ENCODE peak calls at places on chromosomes 6 and 20, in eight cellular contexts. One of them, this sample, is unnamed.
A peak's percentile ranks its signal among the peaks of the same experiment; 100 is the strongest.

GRCh38 chr6:85364354-85364753 is 85.5 kb upstream of the NT5E start:
- DNase-seq in fibroblast of pulmonary artery: peak; percentile 37
- DNase-seq in CD8-positive, alpha-beta T cell: no peak
- DNase-seq in ureter: no peak
- DNase-seq in lower lobe of right lung: no peak
- DNase-seq in dorsolateral prefrontal cortex: no peak
- DNase-seq in GM06990: peak; percentile 13
- DNase-seq in central memory CD4-positive, alpha-beta T cell: no peak
- DNase-seq in this sample: no peak

GRCh38 chr20:46690219-46691111 is 1.2 kb upstream of the TP53RK start:
- DNase-seq in fibroblast of pulmonary artery: no peak
- DNase-seq in ureter: no peak
- DNase-seq in central memory CD4-positive, alpha-beta T cell: no peak
- DNase-seq in CD8-positive, alpha-beta T cell: no peak
- DNase-seq in lower lobe of right lung: no peak
- DNase-seq in GM06990: no peak
- DNase-seq in dorsolateral prefrontal cortex: no peak
- DNase-seq in this sample: no peak

GRCh38 chr6:28598757-28599686 is 73.3 kb downstream of the GPX5 start:
- DNase-seq in CD8-positive, alpha-beta T cell: no peak
- DNase-seq in central memory CD4-positive, alpha-beta T cell: no peak
- DNase-seq in fibroblast of pulmonary artery: no peak
- DNase-seq in lower lobe of right lung: no peak
- DNase-seq in dorsolateral prefrontal cortex: no peak
- DNase-seq in ureter: no peak
- DNase-seq in GM06990: no peak
- DNase-seq in this sample: no peak

GRCh38 chr20:7851031-7851490 is 89.2 kb downstream of the HAO1 start:
- DNase-seq in GM06990: no peak
- DNase-seq in fibroblast of pulmonary artery: no peak
- DNase-seq in lower lobe of right lung: no peak
- DNase-seq in dorsolateral prefrontal cortex: no peak
- DNase-seq in CD8-positive, alpha-beta T cell: no peak
- DNase-seq in ureter: no peak
- DNase-seq in central memory CD4-positive, alpha-beta T cell: no peak
- DNase-seq in this sample: no peak

GRCh38 chr6:109456710-109457595 is 1.4 kb upstream of the MICAL1 start:
- DNase-seq in central memory CD4-positive, alpha-beta T cell: no peak
- DNase-seq in dorsolateral prefrontal cortex: no peak
- DNase-seq in ureter: no peak
- DNase-seq in GM06990: no peak
- DNase-seq in fibroblast of pulmonary artery: peak; percentile 68
- DNase-seq in lower lobe of right lung: peak; percentile 69
- DNase-seq in CD8-positive, alpha-beta T cell: no peak
- DNase-seq in this sample: no peak

GRCh38 chr6:142737368-142738060 is 207.5 kb downstream of the HIVEP2 start:
- DNase-seq in lower lobe of right lung: no peak
- DNase-seq in GM06990: no peak
- DNase-seq in fibroblast of pulmonary artery: peak; percentile 21
- DNase-seq in ureter: no peak
- DNase-seq in CD8-positive, alpha-beta T cell: no peak
- DNase-seq in dorsolateral prefrontal cortex: no peak
- DNase-seq in central memory CD4-positive, alpha-beta T cell: no peak
- DNase-seq in this sample: no peak

GRCh38 chr20:1460275-1460674 is 6.4 kb downstream of the NSFL1C start:
- DNase-seq in GM06990: no peak
- DNase-seq in central memory CD4-positive, alpha-beta T cell: no peak
- DNase-seq in ureter: no peak
- DNase-seq in lower lobe of right lung: no peak
- DNase-seq in dorsolateral prefrontal cortex: no peak
- DNase-seq in CD8-positive, alpha-beta T cell: no peak
- DNase-seq in fibroblast of pulmonary artery: no peak
- DNase-seq in this sample: no peak

GRCh38 chr6:84785676-84786075 is 21.3 kb upstream of the TBX18 start:
- DNase-seq in central memory CD4-positive, alpha-beta T cell: no peak
- DNase-seq in CD8-positive, alpha-beta T cell: no peak
- DNase-seq in lower lobe of right lung: no peak
- DNase-seq in dorsolateral prefrontal cortex: no peak
- DNase-seq in fibroblast of pulmonary artery: no peak
- DNase-seq in ureter: no peak
- DNase-seq in GM06990: no peak
- DNase-seq in this sample: no peak

GRCh38 chr6:139371421-139372253 is 2.8 kb downstream of the CITED2 start:
- DNase-seq in CD8-positive, alpha-beta T cell: no peak
- DNase-seq in lower lobe of right lung: no peak
- DNase-seq in fibroblast of pulmonary artery: peak; percentile 41
- DNase-seq in ureter: no peak
- DNase-seq in central memory CD4-positive, alpha-beta T cell: no peak
- DNase-seq in GM06990: no peak
- DNase-seq in dorsolateral prefrontal cortex: no peak
- DNase-seq in this sample: no peak

GRCh38 chr6:55290736-55291135 is 36.5 kb upstream of the GFRAL start:
- DNase-seq in dorsolateral prefrontal cortex: no peak
- DNase-seq in fibroblast of pulmonary artery: no peak
- DNase-seq in GM06990: no peak
- DNase-seq in ureter: no peak
- DNase-seq in central memory CD4-positive, alpha-beta T cell: no peak
- DNase-seq in CD8-positive, alpha-beta T cell: no peak
- DNase-seq in lower lobe of right lung: no peak
- DNase-seq in this sample: no peak